ENCODE peak calls at places on chromosome 2, in five cellular contexts. U is breast epithelium, C is RWPE1, T is upper lobe of right lung, K is small intestine. D is an unnamed sample.

GRCh38 chr2:55156326-55156725 is 75.8 kb downstream of the CLHC1 start:
- DNase-seq in C (no peak), K (no peak), U (no peak), T (no peak), D (no peak)

GRCh38 chr2:15652316-15653276 is 60.9 kb downstream of the DDX1 start:
- DNase-seq in T (no peak), U (no peak), K (peak), C (no peak), D (no peak)

GRCh38 chr2:158651358-158652057 is 143.6 kb upstream of the DAPL1 start:
- DNase-seq in U (no peak), T (no peak), K (peak), C (no peak), D (no peak)

GRCh38 chr2:181459646-181460045 is 2.5 kb downstream of the ITGA4 start:
- DNase-seq in C (no peak), K (no peak), T (no peak), U (no peak), D (no peak)

GRCh38 chr2:172953411-172953810 is 122.2 kb upstream of the MAP3K20 start:
- DNase-seq in U (no peak), K (no peak), T (no peak), C (no peak), D (no peak)

GRCh38 chr2:70132244-70133126 is 45.2 kb downstream of the PCBP1 start:
- DNase-seq in C (no peak), K (peak), U (no peak), T (no peak), D (no peak)

GRCh38 chr2:231614559-231615057 is 21.9 kb downstream of the TEX44 start:
- DNase-seq in U (no peak), C (no peak), T (peak), K (no peak), D (no peak)

GRCh38 chr2:76157531-76157930 is 446.8 kb upstream of the GCFC2 start:
- DNase-seq in K (no peak), C (no peak), T (no peak), U (no peak), D (no peak)

GRCh38 chr2:48707466-48707865 is 48.1 kb downstream of the LHCGR start:
- DNase-seq in U (no peak), C (no peak), K (no peak), T (peak), D (no peak)

GRCh38 chr2:62409442-62409841 is 96.6 kb downstream of the TMEM17 start:
- DNase-seq in T (no peak), C (no peak), U (no peak), K (no peak), D (peak)

GRCh38 chr2:193333539-193333938 is 1138.8 kb upstream of the TMEFF2 start:
- DNase-seq in C (no peak), U (no peak), K (no peak), T (no peak), D (no peak)

GRCh38 chr2:237483018-237483731 is 3.9 kb upstream of the MLPH start:
- DNase-seq in K (peak), C (no peak), U (peak), T (peak), D (no peak)

GRCh38 chr2:207041279-207041678 is 102.0 kb downstream of the CPO start:
- DNase-seq in T (no peak), K (no peak), U (no peak), C (no peak), D (no peak)
- H3K27ac ChIP-seq in T (no peak), K (no peak), U (no peak), C (no peak), D (no peak)

GRCh38 chr2:43423941-43424261 is 171.9 kb downstream of the THADA start:
- DNase-seq in U (no peak), K (no peak), T (no peak), C (no peak), D (no peak)
- H3K27ac ChIP-seq in U (peak), K (no peak), T (no peak), C (no peak), D (no peak)

GRCh38 chr2:1600191-1601063 is 143.9 kb downstream of the PXDN start:
- DNase-seq in U (no peak), C (no peak), T (peak), K (no peak), D (no peak)
- H3K27ac ChIP-seq in U (peak), C (peak), T (no peak), K (no peak), D (no peak)

GRCh38 chr2:3379647-3380534 is at the start of gene TRAPPC12:
- DNase-seq in U (peak), C (peak), K (peak), T (peak), D (peak)
- H3K27ac ChIP-seq in U (peak), C (peak), K (peak), T (peak), D (peak)

DNA sequence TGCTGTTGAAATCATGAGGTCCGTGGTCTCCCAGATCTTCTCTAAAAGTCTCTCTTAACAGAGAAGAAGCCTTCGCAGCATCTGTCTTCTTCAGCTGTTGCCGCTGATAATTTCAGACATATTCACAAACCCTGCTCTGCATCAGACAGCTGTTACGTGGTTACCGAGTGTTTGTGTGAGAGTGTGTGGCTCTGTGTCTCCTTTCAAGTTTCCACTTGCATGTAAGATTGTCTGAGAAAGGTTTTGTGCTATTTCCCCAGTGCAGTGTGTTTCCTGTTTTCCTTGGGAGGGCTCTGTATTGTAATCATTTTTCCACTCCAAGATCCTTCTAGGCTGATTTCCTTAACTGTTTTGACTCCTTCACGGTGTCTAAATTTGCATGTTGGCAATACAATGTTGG is 32.8 kb downstream of the MAIP1 start:
- DNase-seq in C (no peak), T (no peak), K (no peak), U (no peak), D (no peak)
- H3K27ac ChIP-seq in C (no peak), T (no peak), K (no peak), U (no peak), D (peak)

GRCh38 chr2:98504386-98505109 is 59.9 kb downstream of the INPP4A start:
- DNase-seq in K (no peak), T (no peak), U (no peak), C (no peak), D (no peak)

GRCh38 chr2:98501896-98502295 is 57.2 kb downstream of the INPP4A start:
- DNase-seq in T (no peak), C (no peak), K (no peak), U (no peak), D (no peak)

GRCh38 chr2:98501223-98501622 is 56.6 kb downstream of the INPP4A start:
- DNase-seq in U (no peak), K (no peak), T (no peak), C (no peak), D (no peak)

GRCh38 chr2:98503481-98504096 is 58.9 kb downstream of the INPP4A start:
- DNase-seq in U (no peak), T (no peak), C (no peak), K (no peak), D (no peak)

DNA sequence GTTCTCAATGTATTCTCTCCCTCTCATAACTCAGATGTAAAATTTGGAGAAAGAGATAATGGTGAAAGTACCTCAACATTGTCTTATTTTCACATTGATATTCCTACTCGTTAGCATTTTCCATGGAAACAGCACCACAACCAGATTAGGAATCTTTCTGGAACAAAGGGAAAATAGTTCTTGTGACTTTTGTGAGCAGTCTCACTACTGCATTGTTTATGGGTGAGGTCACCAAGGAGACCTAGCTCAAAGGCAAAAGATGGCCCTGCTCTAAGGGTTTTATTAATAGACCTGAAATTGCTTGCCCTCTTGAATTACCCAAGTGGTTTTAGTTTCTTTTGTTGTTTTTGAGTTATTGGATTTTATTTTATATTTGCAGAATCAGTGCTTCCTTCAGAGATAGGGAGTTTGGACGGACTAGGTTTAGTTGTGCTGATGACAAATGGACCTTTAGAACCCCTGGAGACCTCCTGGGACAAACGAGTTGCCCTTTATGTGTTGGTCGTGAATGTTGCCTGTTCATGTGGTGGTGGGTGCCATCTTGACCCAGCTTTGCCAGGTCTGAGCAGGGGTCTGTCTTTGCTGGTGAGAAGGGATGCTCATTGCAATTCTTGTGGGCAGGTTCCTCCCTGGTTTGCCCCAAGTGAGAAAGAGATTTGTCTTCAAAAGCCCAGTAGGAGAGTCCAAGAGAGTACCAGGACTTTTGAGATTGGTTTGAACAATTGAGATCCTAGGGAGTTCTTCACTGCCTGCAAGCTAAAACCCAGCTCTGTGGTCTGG is 58.1 kb downstream of the INPP4A start:
- DNase-seq in T (no peak), C (no peak), K (no peak), U (no peak), D (no peak)
- H3K27ac ChIP-seq in T (no peak), C (no peak), K (no peak), U (peak), D (no peak)

D was measured in epithelial cell of prostate.